ENCODE peak calls at places on chromosomes 2 and 18, in seven cellular contexts. One of them, this sample, is unnamed.

GRCh38 chr2:201523506-201523905 is 72.0 kb downstream of the STRADB start:
- DNase-seq in H9: no peak
- DNase-seq in astrocyte: peak; percentile 16
- DNase-seq in lung: no peak
- DNase-seq in pancreas: no peak
- DNase-seq in fibroblast of lung: no peak
- DNase-seq in tibial nerve: no peak
- DNase-seq in this sample: no peak

GRCh38 chr2:1841903-1842791 is 97.8 kb upstream of the PXDN start:
- DNase-seq in tibial nerve: peak; percentile 4
- DNase-seq in H9: no peak
- DNase-seq in astrocyte: no peak
- DNase-seq in lung: no peak
- DNase-seq in fibroblast of lung: no peak
- DNase-seq in pancreas: no peak
- DNase-seq in this sample: no peak

GRCh38 chr2:74548919-74549684 is 4.6 kb downstream of the LOXL3 start:
- DNase-seq in tibial nerve: peak; percentile 41
- DNase-seq in astrocyte: no peak
- DNase-seq in H9: peak; percentile 90
- DNase-seq in pancreas: peak; percentile 69
- DNase-seq in fibroblast of lung: no peak
- DNase-seq in lung: peak; percentile 50
- DNase-seq in this sample: peak; percentile 70

GRCh38 chr2:236558999-236559978 is 10.3 kb upstream of the ACKR3 start:
- DNase-seq in lung: no peak
- DNase-seq in H9: no peak
- DNase-seq in astrocyte: no peak
- DNase-seq in pancreas: no peak
- DNase-seq in tibial nerve: no peak
- DNase-seq in fibroblast of lung: no peak
- DNase-seq in this sample: no peak

GRCh38 chr18:36035253-36035652 is 32.1 kb downstream of the RPRD1A start:
- DNase-seq in tibial nerve: no peak
- DNase-seq in fibroblast of lung: no peak
- DNase-seq in lung: no peak
- DNase-seq in astrocyte: peak; percentile 51
- DNase-seq in H9: no peak
- DNase-seq in pancreas: no peak
- DNase-seq in this sample: no peak

GRCh38 chr2:41791523-41791922 is 256.3 kb upstream of the PKDCC start:
- DNase-seq in fibroblast of lung: peak; percentile 46
- DNase-seq in pancreas: no peak
- DNase-seq in H9: no peak
- DNase-seq in astrocyte: peak; percentile 21
- DNase-seq in tibial nerve: no peak
- DNase-seq in lung: no peak
- DNase-seq in this sample: no peak

GRCh38 chr2:62084823-62085222 is 111.1 kb upstream of the B3GNT2 start:
- DNase-seq in tibial nerve: no peak
- DNase-seq in fibroblast of lung: no peak
- DNase-seq in H9: no peak
- DNase-seq in pancreas: no peak
- DNase-seq in astrocyte: no peak
- DNase-seq in lung: no peak
- DNase-seq in this sample: no peak

GRCh38 chr2:178391701-178392100 is 59.3 kb downstream of the PRKRA start:
- DNase-seq in tibial nerve: no peak
- DNase-seq in lung: no peak
- DNase-seq in H9: no peak
- DNase-seq in pancreas: no peak
- DNase-seq in astrocyte: no peak
- DNase-seq in fibroblast of lung: no peak
- DNase-seq in this sample: no peak

GRCh38 chr2:215002500-215002899 is 135.9 kb downstream of the ABCA12 start:
- DNase-seq in H9: no peak
- DNase-seq in tibial nerve: no peak
- DNase-seq in fibroblast of lung: peak; percentile 67
- DNase-seq in astrocyte: peak; percentile 28
- DNase-seq in pancreas: no peak
- DNase-seq in lung: no peak
- DNase-seq in this sample: no peak

GRCh38 chr18:78814766-78815165 is 164.9 kb upstream of the SALL3 start:
- DNase-seq in H9: no peak
- DNase-seq in lung: peak; percentile 33
- DNase-seq in fibroblast of lung: no peak
- DNase-seq in pancreas: no peak
- DNase-seq in tibial nerve: no peak
- DNase-seq in astrocyte: no peak
- DNase-seq in this sample: no peak

GRCh38 chr18:62446511-62446910 is 76.3 kb upstream of the ZCCHC2 start:
- DNase-seq in tibial nerve: no peak
- DNase-seq in lung: no peak
- DNase-seq in astrocyte: no peak
- DNase-seq in fibroblast of lung: no peak
- DNase-seq in H9: no peak
- DNase-seq in pancreas: no peak
- DNase-seq in this sample: no peak

GRCh38 chr18:54043484-54044256 is 180.8 kb downstream of the MBD2 start:
- DNase-seq in astrocyte: no peak
- DNase-seq in pancreas: no peak
- DNase-seq in lung: no peak
- DNase-seq in tibial nerve: no peak
- DNase-seq in fibroblast of lung: no peak
- DNase-seq in H9: no peak
- DNase-seq in this sample: no peak

GRCh38 chr2:51782874-51783765 is 751.2 kb upstream of the NRXN1 start:
- DNase-seq in pancreas: no peak
- DNase-seq in fibroblast of lung: peak; percentile 6
- DNase-seq in tibial nerve: no peak
- DNase-seq in H9: no peak
- DNase-seq in astrocyte: peak; percentile 36
- DNase-seq in lung: no peak
- DNase-seq in this sample: no peak

GRCh38 chr2:156476516-156477206 is 40.5 kb downstream of the GPD2 start:
- DNase-seq in lung: no peak
- DNase-seq in astrocyte: peak; percentile 91
- DNase-seq in fibroblast of lung: peak; percentile 36
- DNase-seq in tibial nerve: no peak
- DNase-seq in pancreas: no peak
- DNase-seq in H9: no peak
- DNase-seq in this sample: no peak

GRCh38 chr18:9526458-9526857 is 51.1 kb downstream of the RALBP1 start:
- DNase-seq in fibroblast of lung: no peak
- DNase-seq in lung: no peak
- DNase-seq in tibial nerve: no peak
- DNase-seq in H9: no peak
- DNase-seq in astrocyte: no peak
- DNase-seq in pancreas: no peak
- DNase-seq in this sample: no peak

GRCh38 chr18:34158881-34159690 is 65.6 kb downstream of the NOL4 start:
- DNase-seq in tibial nerve: no peak
- DNase-seq in lung: no peak
- DNase-seq in astrocyte: peak; percentile 29
- DNase-seq in H9: peak; percentile 95
- DNase-seq in pancreas: peak; percentile 14
- DNase-seq in fibroblast of lung: peak; percentile 36
- DNase-seq in this sample: peak; percentile 25

GRCh38 chr2:16257001-16257724 is 316.8 kb downstream of the MYCN start:
- DNase-seq in tibial nerve: no peak
- DNase-seq in astrocyte: no peak
- DNase-seq in lung: no peak
- DNase-seq in fibroblast of lung: no peak
- DNase-seq in pancreas: no peak
- DNase-seq in H9: no peak
- DNase-seq in this sample: no peak

GRCh38 chr2:33598472-33599174 is 476 bp downstream of the FAM98A start:
- DNase-seq in fibroblast of lung: peak; percentile 39
- DNase-seq in astrocyte: peak; percentile 45
- DNase-seq in lung: peak; percentile 32
- DNase-seq in tibial nerve: no peak
- DNase-seq in H9: peak; percentile 41
- DNase-seq in pancreas: peak; percentile 25
- DNase-seq in this sample: no peak

GRCh38 chr2:69893684-69894481 is at the start of gene SNRNP27:
- DNase-seq in H9: peak; percentile 68
- DNase-seq in lung: peak; percentile 80
- DNase-seq in tibial nerve: peak; percentile 60
- DNase-seq in pancreas: peak; percentile 79
- DNase-seq in astrocyte: peak; percentile 65
- DNase-seq in fibroblast of lung: peak; percentile 88
- DNase-seq in this sample: peak; percentile 79

GRCh38 chr2:233209978-233210680 is 41.3 kb upstream of the ATG16L1 start:
- DNase-seq in pancreas: no peak
- DNase-seq in H9: no peak
- DNase-seq in tibial nerve: no peak
- DNase-seq in astrocyte: no peak
- DNase-seq in lung: no peak
- DNase-seq in fibroblast of lung: no peak
- DNase-seq in this sample: no peak

GRCh38 chr18:11147962-11148654 is 1.3 kb downstream of the PIEZO2 start:
- DNase-seq in lung: no peak
- DNase-seq in fibroblast of lung: peak; percentile 25
- DNase-seq in astrocyte: no peak
- DNase-seq in pancreas: no peak
- DNase-seq in tibial nerve: no peak
- DNase-seq in H9: peak; percentile 35
- DNase-seq in this sample: no peak

DNA sequence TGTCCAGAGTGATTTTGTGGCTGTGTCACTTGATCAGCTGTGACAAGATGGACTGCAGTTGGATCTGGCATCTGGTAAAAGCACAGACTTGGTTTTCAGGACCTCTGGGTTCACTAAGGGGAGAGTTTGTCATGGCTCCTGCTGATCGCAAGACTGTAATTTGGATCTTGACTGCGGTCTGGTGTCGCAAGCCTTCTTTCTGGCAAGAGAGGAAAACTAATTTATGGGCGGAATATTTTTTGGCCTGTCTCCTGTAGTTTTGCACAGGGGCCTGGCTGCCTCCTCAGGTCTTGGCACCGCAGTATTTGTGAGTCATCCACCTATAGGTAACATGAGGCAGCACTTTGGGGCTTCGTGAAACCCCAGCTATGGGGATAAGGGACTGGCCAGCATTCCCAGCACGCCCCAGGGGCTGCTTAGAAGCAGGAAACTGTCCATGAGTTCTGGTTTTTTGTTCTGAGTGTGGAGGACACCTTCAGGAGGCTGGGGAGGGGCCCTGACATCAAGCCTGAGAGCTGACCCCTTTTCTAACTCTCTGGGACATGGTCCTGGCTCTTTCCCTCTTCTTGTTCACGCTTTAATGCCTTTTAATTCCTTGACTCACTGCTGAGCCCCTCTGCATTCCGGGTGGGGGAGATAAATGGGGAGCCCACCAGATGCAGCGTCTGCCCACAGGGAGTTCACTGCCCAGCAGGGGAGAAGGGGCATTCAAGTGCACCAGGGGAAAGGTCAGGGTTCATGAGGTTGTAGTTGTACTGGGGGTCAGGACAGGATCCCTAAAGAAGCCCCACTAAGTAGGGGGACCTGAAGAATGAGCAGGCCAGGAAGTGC is 12.2 kb downstream of the SH3BP4 start:
- DNase-seq in H9: no peak
- DNase-seq in lung: no peak
- DNase-seq in tibial nerve: no peak
- DNase-seq in pancreas: no peak
- DNase-seq in fibroblast of lung: peak; percentile 88
- DNase-seq in astrocyte: peak; percentile 96
- DNase-seq in this sample: peak; percentile 30
- H3K27ac ChIP-seq in H9: no peak overlapping the region
- H3K27ac ChIP-seq in lung: no peak overlapping the region
- H3K27ac ChIP-seq in tibial nerve: no peak overlapping the region
- H3K27ac ChIP-seq in pancreas: no peak overlapping the region
- H3K27ac ChIP-seq in fibroblast of lung: peak overlapping the region; percentile 58
- H3K27ac ChIP-seq in astrocyte: peak overlapping the region; percentile 64
- H3K27ac ChIP-seq in this sample: peak overlapping the region; percentile 26

GRCh38 chr2:27294928-27295327 is 12.7 kb downstream of the TRIM54 start:
- DNase-seq in lung: no peak
- DNase-seq in H9: no peak
- DNase-seq in fibroblast of lung: no peak
- DNase-seq in astrocyte: no peak
- DNase-seq in tibial nerve: no peak
- DNase-seq in pancreas: no peak
- DNase-seq in this sample: no peak
- H3K4me1 ChIP-seq in lung: peaks cover 6% of the 10 kb centered on the region
- H3K4me1 ChIP-seq in H9: no peaks in the 10 kb centered on the region
- H3K4me1 ChIP-seq in fibroblast of lung: peaks cover 4% of the 10 kb centered on the region
- H3K4me1 ChIP-seq in astrocyte: peaks cover 7% of the 10 kb centered on the region
- H3K4me1 ChIP-seq in tibial nerve: no peaks in the 10 kb centered on the region
- H3K4me1 ChIP-seq in pancreas: peaks cover 12% of the 10 kb centered on the region
- H3K4me1 ChIP-seq in this sample: peaks cover 10% of the 10 kb centered on the region

DNA sequence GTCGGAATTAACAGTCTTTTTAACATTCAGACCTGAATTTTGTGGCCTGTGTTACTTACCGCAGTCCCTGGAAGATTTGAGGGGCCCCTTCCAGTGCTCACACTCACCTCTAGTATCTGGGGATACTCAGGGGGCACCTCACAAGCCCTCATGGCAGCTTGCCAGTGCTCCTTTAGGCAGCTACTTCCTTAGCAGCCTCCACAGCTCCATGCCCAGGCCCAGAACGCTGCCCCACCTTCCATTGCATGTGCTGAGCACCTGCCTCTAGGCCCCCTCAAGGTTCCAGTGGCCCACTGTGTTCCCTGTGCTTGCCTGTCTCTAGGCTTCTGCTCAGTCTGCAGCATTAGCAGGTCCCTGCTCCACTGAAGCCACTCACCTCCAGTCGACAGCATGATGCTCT is 30.0 kb upstream of the PLA2R1 start:
- DNase-seq in lung: no peak
- DNase-seq in fibroblast of lung: no peak
- DNase-seq in tibial nerve: no peak
- DNase-seq in pancreas: no peak
- DNase-seq in astrocyte: no peak
- DNase-seq in H9: no peak
- DNase-seq in this sample: no peak
- H3K9me3 ChIP-seq in lung: peaks cover 21% of the 10 kb centered on the region
- H3K9me3 ChIP-seq in fibroblast of lung: no peaks in the 10 kb centered on the region
- H3K9me3 ChIP-seq in tibial nerve: peaks cover 36% of the 10 kb centered on the region
- H3K9me3 ChIP-seq in pancreas: no peaks in the 10 kb centered on the region
- H3K9me3 ChIP-seq in astrocyte: peaks cover 15% of the 10 kb centered on the region
- H3K9me3 ChIP-seq in H9: peaks cover 21% of the 10 kb centered on the region
- H3K9me3 ChIP-seq in this sample: peaks cover 22% of the 10 kb centered on the region

GRCh38 chr2:203583084-203583695 is 48.1 kb upstream of the RAPH1 start:
- DNase-seq in H9: no peak
- DNase-seq in fibroblast of lung: no peak
- DNase-seq in lung: no peak
- DNase-seq in pancreas: no peak
- DNase-seq in astrocyte: no peak
- DNase-seq in tibial nerve: no peak
- DNase-seq in this sample: no peak

GRCh38 chr2:203583696-203584095 is 48.6 kb upstream of the RAPH1 start:
- DNase-seq in H9: no peak
- DNase-seq in fibroblast of lung: no peak
- DNase-seq in lung: no peak
- DNase-seq in pancreas: no peak
- DNase-seq in astrocyte: peak; percentile 92
- DNase-seq in tibial nerve: no peak
- DNase-seq in this sample: no peak

GRCh38 chr2:203580846-203581245 is 45.7 kb upstream of the RAPH1 start:
- DNase-seq in tibial nerve: no peak
- DNase-seq in astrocyte: no peak
- DNase-seq in H9: no peak
- DNase-seq in fibroblast of lung: no peak
- DNase-seq in lung: no peak
- DNase-seq in pancreas: no peak
- DNase-seq in this sample: no peak

GRCh38 chr2:203584784-203585183 is 49.7 kb upstream of the RAPH1 start:
- DNase-seq in fibroblast of lung: no peak
- DNase-seq in pancreas: no peak
- DNase-seq in H9: no peak
- DNase-seq in tibial nerve: no peak
- DNase-seq in lung: no peak
- DNase-seq in astrocyte: no peak
- DNase-seq in this sample: no peak

GRCh38 chr2:203582468-203582867 is 47.4 kb upstream of the RAPH1 start:
- DNase-seq in lung: no peak
- DNase-seq in fibroblast of lung: peak; percentile 78
- DNase-seq in astrocyte: no peak
- DNase-seq in pancreas: no peak
- DNase-seq in tibial nerve: no peak
- DNase-seq in H9: no peak
- DNase-seq in this sample: no peak
- H3K27ac ChIP-seq in lung: no peak overlapping the region
- H3K27ac ChIP-seq in fibroblast of lung: no peak overlapping the region
- H3K27ac ChIP-seq in astrocyte: no peak overlapping the region
- H3K27ac ChIP-seq in pancreas: no peak overlapping the region
- H3K27ac ChIP-seq in tibial nerve: peak overlapping the region; percentile 47
- H3K27ac ChIP-seq in H9: no peak overlapping the region
- H3K27ac ChIP-seq in this sample: no peak overlapping the region